ENCODE peak calls at places on chromosomes 3 and 15, in ten cellular contexts. P is stimulated activated CD4-positive, alpha-beta T cell treated with anti-CD3 and anti-CD28 coated beads, Interleukin-4, amount 100 ng/mL, for 1 hour; Z is GM03348; B is ELR; J is fibroblast of pulmonary artery; A is non-pigmented ciliary epithelial cell; W is HFF-Myc; N is T-helper 17 cell; K is germinal center; S is NCI-H1105. O is an unnamed sample.

GRCh38 chr3:171561601-171562323 is 101.6 kb upstream of the TNIK start:
- DNase-seq in P (no peak), Z (no peak), B (no peak), J (peak; percentile 38), A (no peak), W (no peak), N (no peak), K (no peak), S (no peak), O (no peak)

GRCh38 chr3:43754316-43754715 is 63.6 kb downstream of the ABHD5 start:
- DNase-seq in P (no peak), Z (peak; percentile 28), B (peak; percentile 70), J (no peak), A (no peak), W (no peak), N (no peak), K (no peak), S (no peak), O (no peak)

GRCh38 chr3:69639851-69640250 is 99.4 kb upstream of the MITF start:
- DNase-seq in P (no peak), Z (no peak), B (no peak), J (no peak), A (no peak), W (no peak), N (no peak), K (no peak), S (no peak), O (no peak)

GRCh38 chr15:31372635-31373091 is 46.0 kb downstream of the KLF13 start:
- DNase-seq in P (no peak), Z (peak; percentile 69), B (peak; percentile 84), J (peak; percentile 87), A (peak; percentile 32), W (peak; percentile 63), N (no peak), K (no peak), S (no peak), O (peak; percentile 97)

GRCh38 chr3:51371943-51372557 is 13.0 kb upstream of the MANF start:
- DNase-seq in P (no peak), Z (peak; percentile 81), B (peak; percentile 78), J (peak; percentile 89), A (peak; percentile 55), W (peak; percentile 51), N (no peak), K (peak; percentile 46), S (peak; percentile 46), O (peak; percentile 56)

GRCh38 chr3:71265365-71265935 is 318.1 kb downstream of the FOXP1 start:
- DNase-seq in P (no peak), Z (no peak), B (no peak), J (no peak), A (no peak), W (no peak), N (no peak), K (no peak), S (no peak), O (no peak)

GRCh38 chr3:123034996-123035395 is 7.4 kb upstream of the SEMA5B start:
- DNase-seq in P (no peak), Z (no peak), B (no peak), J (no peak), A (no peak), W (no peak), N (no peak), K (no peak), S (no peak), O (no peak)

GRCh38 chr3:122092460-122093165 is 37.5 kb downstream of the CD86 start:
- DNase-seq in P (peak; percentile 37), Z (peak; percentile 24), B (peak; percentile 71), J (peak; percentile 46), A (no peak), W (no peak), N (no peak), K (peak; percentile 68), S (peak; percentile 6), O (no peak)

GRCh38 chr3:29415824-29416223 is 135.0 kb downstream of the RBMS3 start:
- DNase-seq in P (no peak), Z (no peak), B (peak; percentile 25), J (no peak), A (no peak), W (peak; percentile 30), N (no peak), K (no peak), S (no peak), O (no peak)

GRCh38 chr3:124601189-124601588 is 129.1 kb upstream of the UMPS start:
- DNase-seq in P (no peak), Z (no peak), B (no peak), J (no peak), A (no peak), W (no peak), N (no peak), K (no peak), S (no peak), O (no peak)

GRCh38 chr3:118504906-118505305 is 529.7 kb downstream of the IGSF11 start:
- DNase-seq in P (no peak), Z (no peak), B (no peak), J (no peak), A (no peak), W (no peak), N (no peak), K (no peak), S (no peak), O (no peak)

GRCh38 chr3:167450675-167451074 is 23.2 kb downstream of the SERPINI2 start:
- DNase-seq in P (no peak), Z (no peak), B (no peak), J (no peak), A (no peak), W (no peak), N (no peak), K (no peak), S (peak; percentile 22), O (no peak)

GRCh38 chr3:25001041-25001591 is 426.9 kb upstream of the RARB start:
- DNase-seq in P (no peak), Z (no peak), B (no peak), J (no peak), A (no peak), W (no peak), N (no peak), K (no peak), S (no peak), O (no peak)

GRCh38 chr3:58132850-58133249 is 77.9 kb downstream of the DNASE1L3 start:
- DNase-seq in P (no peak), Z (no peak), B (no peak), J (no peak), A (no peak), W (no peak), N (no peak), K (no peak), S (no peak), O (no peak)

GRCh38 chr3:141929341-141929995 is 53.0 kb downstream of the ATP1B3 start:
- DNase-seq in P (no peak), Z (no peak), B (no peak), J (no peak), A (no peak), W (no peak), N (no peak), K (no peak), S (no peak), O (no peak)

GRCh38 chr3:123305192-123305591 is 103.4 kb downstream of the SEC22A start:
- DNase-seq in P (no peak), Z (no peak), B (no peak), J (no peak), A (no peak), W (no peak), N (no peak), K (no peak), S (no peak), O (no peak)

GRCh38 chr3:112111785-112112402 is 21.2 kb downstream of the GCSAM start:
- DNase-seq in P (peak; percentile 37), Z (peak; percentile 77), B (peak; percentile 78), J (peak; percentile 84), A (peak; percentile 37), W (peak; percentile 46), N (peak; percentile 26), K (peak; percentile 77), S (peak; percentile 82), O (peak; percentile 70)

GRCh38 chr15:26844901-26845300 is 22.0 kb upstream of the GABRA5 start:
- DNase-seq in P (no peak), Z (no peak), B (no peak), J (no peak), A (no peak), W (no peak), N (no peak), K (no peak), S (no peak), O (no peak)

GRCh38 chr3:183073839-183074615 is 25.3 kb downstream of the MCCC1 start:
- DNase-seq in P (no peak), Z (no peak), B (peak; percentile 78), J (peak; percentile 30), A (no peak), W (no peak), N (no peak), K (no peak), S (no peak), O (no peak)

GRCh38 chr3:170961616-170962400 is 53.4 kb upstream of the EIF5A2 start:
- DNase-seq in P (no peak), Z (peak; percentile 50), B (peak; percentile 61), J (peak; percentile 73), A (peak; percentile 11), W (peak; percentile 9), N (no peak), K (no peak), S (peak; percentile 36), O (peak; percentile 26)

GRCh38 chr3:127192576-127193232 is at the start of gene PRR23E:
- DNase-seq in P (no peak), Z (no peak), B (no peak), J (no peak), A (no peak), W (no peak), N (no peak), K (no peak), S (no peak), O (no peak)

GRCh38 chr3:7630925-7631324 is 770.0 kb downstream of the GRM7 start:
- DNase-seq in P (no peak), Z (no peak), B (no peak), J (peak; percentile 68), A (no peak), W (no peak), N (no peak), K (no peak), S (no peak), O (peak; percentile 79)

GRCh38 chr3:12227833-12228232 is 61.0 kb upstream of the PPARG start:
- DNase-seq in P (no peak), Z (peak; percentile 83), B (peak; percentile 67), J (peak; percentile 77), A (peak; percentile 78), W (no peak), N (no peak), K (no peak), S (no peak), O (no peak)

GRCh38 chr3:178233371-178233770 is 302.9 kb upstream of the KCNMB2 start:
- DNase-seq in P (no peak), Z (no peak), B (no peak), J (no peak), A (no peak), W (no peak), N (no peak), K (no peak), S (no peak), O (no peak)

GRCh38 chr3:55514962-55515361 is 27.9 kb upstream of the WNT5A start:
- DNase-seq in P (no peak), Z (no peak), B (no peak), J (no peak), A (no peak), W (no peak), N (no peak), K (no peak), S (no peak), O (no peak)

GRCh38 chr15:80906159-80906775 is 83.4 kb downstream of the MESD start:
- DNase-seq in P (no peak), Z (no peak), B (peak; percentile 46), J (no peak), A (no peak), W (peak; percentile 9), N (no peak), K (no peak), S (peak; percentile 10), O (no peak)

GRCh38 chr15:74062671-74063070 is 19.7 kb downstream of the GOLGA6A start:
- DNase-seq in P (no peak), Z (no peak), B (no peak), J (no peak), A (no peak), W (no peak), N (no peak), K (no peak), S (no peak), O (no peak)

GRCh38 chr3:126568776-126569342 is 10.1 kb upstream of the C3orf22 start:
- DNase-seq in P (no peak), Z (peak; percentile 5), B (no peak), J (no peak), A (no peak), W (no peak), N (no peak), K (no peak), S (no peak), O (no peak)